ENCODE peak calls at places on chromosomes 7 and 10, in six cellular contexts. One of them, this sample, is unnamed. For H3K4me1, the result is how much of the 10 kb centered on the place peaks cover.

GRCh38 chr10:19629559-19629958 is 186.7 kb upstream of the PLXDC2 start:
- DNase-seq in uterus: peak
- DNase-seq in A549: no peak
- DNase-seq in lower lobe of right lung: peak
- DNase-seq in hepatocyte: peak
- DNase-seq in endothelial cell of umbilical vein: no peak
- DNase-seq in this sample: peak

GRCh38 chr10:80924063-80924952 is 386.6 kb downstream of the SH2D4B start:
- DNase-seq in uterus: no peak
- DNase-seq in A549: peak
- DNase-seq in lower lobe of right lung: no peak
- DNase-seq in hepatocyte: peak
- DNase-seq in endothelial cell of umbilical vein: peak
- DNase-seq in this sample: no peak

GRCh38 chr10:99329891-99330674 is 927 bp downstream of the CNNM1 start:
- DNase-seq in uterus: no peak
- DNase-seq in A549: no peak
- DNase-seq in lower lobe of right lung: peak
- DNase-seq in hepatocyte: peak
- DNase-seq in endothelial cell of umbilical vein: no peak
- DNase-seq in this sample: no peak

GRCh38 chr10:116733566-116733965 is 8.8 kb downstream of the HSPA12A start:
- DNase-seq in uterus: no peak
- DNase-seq in A549: no peak
- DNase-seq in lower lobe of right lung: no peak
- DNase-seq in hepatocyte: no peak
- DNase-seq in endothelial cell of umbilical vein: no peak
- DNase-seq in this sample: no peak

GRCh38 chr10:66925896-66926719 is at the start of gene LRRTM3:
- DNase-seq in uterus: peak
- DNase-seq in A549: peak
- DNase-seq in lower lobe of right lung: no peak
- DNase-seq in hepatocyte: peak
- DNase-seq in endothelial cell of umbilical vein: peak
- DNase-seq in this sample: peak

GRCh38 chr10:35950221-35950620 is 308.1 kb upstream of the FZD8 start:
- DNase-seq in uterus: no peak
- DNase-seq in A549: no peak
- DNase-seq in lower lobe of right lung: no peak
- DNase-seq in hepatocyte: no peak
- DNase-seq in endothelial cell of umbilical vein: no peak
- DNase-seq in this sample: no peak

GRCh38 chr10:73281097-73281496 is 28.7 kb upstream of the MRPS16 start:
- DNase-seq in uterus: no peak
- DNase-seq in A549: no peak
- DNase-seq in lower lobe of right lung: no peak
- DNase-seq in hepatocyte: no peak
- DNase-seq in endothelial cell of umbilical vein: no peak
- DNase-seq in this sample: no peak

GRCh38 chr7:16695621-16696237 is 49.7 kb downstream of the BZW2 start:
- DNase-seq in uterus: no peak
- DNase-seq in A549: peak
- DNase-seq in lower lobe of right lung: no peak
- DNase-seq in hepatocyte: peak
- DNase-seq in endothelial cell of umbilical vein: peak
- DNase-seq in this sample: no peak

GRCh38 chr7:97118306-97118917 is 914 bp downstream of the SDHAF3 start:
- DNase-seq in uterus: no peak
- DNase-seq in A549: no peak
- DNase-seq in lower lobe of right lung: no peak
- DNase-seq in hepatocyte: no peak
- DNase-seq in endothelial cell of umbilical vein: no peak
- DNase-seq in this sample: no peak

GRCh38 chr7:130493275-130493868 is 1.5 kb downstream of the MEST start:
- DNase-seq in uterus: no peak
- DNase-seq in A549: no peak
- DNase-seq in lower lobe of right lung: no peak
- DNase-seq in hepatocyte: no peak
- DNase-seq in endothelial cell of umbilical vein: peak
- DNase-seq in this sample: no peak

GRCh38 chr7:110977127-110977776 is 113.7 kb upstream of the LRRN3 start:
- DNase-seq in uterus: no peak
- DNase-seq in A549: no peak
- DNase-seq in lower lobe of right lung: no peak
- DNase-seq in hepatocyte: no peak
- DNase-seq in endothelial cell of umbilical vein: no peak
- DNase-seq in this sample: no peak

GRCh38 chr10:103197177-103197576 is 4.1 kb upstream of the NT5C2 start:
- DNase-seq in uterus: no peak
- DNase-seq in A549: peak
- DNase-seq in lower lobe of right lung: peak
- DNase-seq in hepatocyte: peak
- DNase-seq in endothelial cell of umbilical vein: peak
- DNase-seq in this sample: peak

GRCh38 chr7:17405786-17406185 is 107.3 kb downstream of the AHR start:
- DNase-seq in uterus: no peak
- DNase-seq in A549: peak
- DNase-seq in lower lobe of right lung: no peak
- DNase-seq in hepatocyte: peak
- DNase-seq in endothelial cell of umbilical vein: peak
- DNase-seq in this sample: no peak

GRCh38 chr7:74233655-74234280 is 20.4 kb downstream of the RFC2 start:
- DNase-seq in uterus: no peak
- DNase-seq in A549: no peak
- DNase-seq in lower lobe of right lung: no peak
- DNase-seq in hepatocyte: peak
- DNase-seq in endothelial cell of umbilical vein: peak
- DNase-seq in this sample: no peak

GRCh38 chr7:57220746-57221145 is 88.5 kb upstream of the ZNF479 start:
- DNase-seq in uterus: no peak
- DNase-seq in A549: no peak
- DNase-seq in lower lobe of right lung: peak
- DNase-seq in hepatocyte: no peak
- DNase-seq in endothelial cell of umbilical vein: no peak
- DNase-seq in this sample: no peak

GRCh38 chr7:137961200-137962177 is 40.4 kb downstream of the CREB3L2 start:
- DNase-seq in uterus: no peak
- DNase-seq in A549: no peak
- DNase-seq in lower lobe of right lung: no peak
- DNase-seq in hepatocyte: no peak
- DNase-seq in endothelial cell of umbilical vein: no peak
- DNase-seq in this sample: no peak

GRCh38 chr7:45384499-45384898 is 189.7 kb upstream of the ADCY1 start:
- DNase-seq in uterus: no peak
- DNase-seq in A549: peak
- DNase-seq in lower lobe of right lung: no peak
- DNase-seq in hepatocyte: no peak
- DNase-seq in endothelial cell of umbilical vein: no peak
- DNase-seq in this sample: no peak

GRCh38 chr7:90351987-90352386 is 5.5 kb downstream of the GTPBP10 start:
- DNase-seq in uterus: no peak
- DNase-seq in A549: no peak
- DNase-seq in lower lobe of right lung: no peak
- DNase-seq in hepatocyte: no peak
- DNase-seq in endothelial cell of umbilical vein: no peak
- DNase-seq in this sample: no peak

GRCh38 chr10:87872828-87873227 is 9.4 kb downstream of the PTEN start:
- DNase-seq in uterus: no peak
- DNase-seq in A549: no peak
- DNase-seq in lower lobe of right lung: no peak
- DNase-seq in hepatocyte: no peak
- DNase-seq in endothelial cell of umbilical vein: no peak
- DNase-seq in this sample: no peak
- H3K4me1 ChIP-seq in uterus: under half
- H3K4me1 ChIP-seq in A549: half or more
- H3K4me1 ChIP-seq in lower lobe of right lung: half or more
- H3K4me1 ChIP-seq in hepatocyte: under half
- H3K4me1 ChIP-seq in endothelial cell of umbilical vein: under half
- H3K4me1 ChIP-seq in this sample: half or more

GRCh38 chr7:116525913-116526857 is 1.3 kb downstream of the CAV1 start:
- DNase-seq in uterus: peak
- DNase-seq in A549: peak
- DNase-seq in lower lobe of right lung: peak
- DNase-seq in hepatocyte: peak
- DNase-seq in endothelial cell of umbilical vein: peak
- DNase-seq in this sample: peak
- H3K4me1 ChIP-seq in uterus: under half
- H3K4me1 ChIP-seq in A549: half or more
- H3K4me1 ChIP-seq in lower lobe of right lung: under half
- H3K4me1 ChIP-seq in hepatocyte: under half
- H3K4me1 ChIP-seq in endothelial cell of umbilical vein: half or more
- H3K4me1 ChIP-seq in this sample: half or more

GRCh38 chr7:2299131-2299829 is 15.0 kb downstream of the SNX8 start:
- DNase-seq in uterus: peak
- DNase-seq in A549: no peak
- DNase-seq in lower lobe of right lung: peak
- DNase-seq in hepatocyte: no peak
- DNase-seq in endothelial cell of umbilical vein: peak
- DNase-seq in this sample: no peak
- H3K4me1 ChIP-seq in uterus: under half
- H3K4me1 ChIP-seq in A549: under half
- H3K4me1 ChIP-seq in lower lobe of right lung: under half
- H3K4me1 ChIP-seq in hepatocyte: under half
- H3K4me1 ChIP-seq in endothelial cell of umbilical vein: under half
- H3K4me1 ChIP-seq in this sample: under half

GRCh38 chr7:21261627-21262564 is 166.0 kb upstream of the SP4 start:
- DNase-seq in uterus: no peak
- DNase-seq in A549: peak
- DNase-seq in lower lobe of right lung: no peak
- DNase-seq in hepatocyte: peak
- DNase-seq in endothelial cell of umbilical vein: peak
- DNase-seq in this sample: no peak

GRCh38 chr7:21251166-21251806 is 176.6 kb upstream of the SP4 start:
- DNase-seq in uterus: no peak
- DNase-seq in A549: no peak
- DNase-seq in lower lobe of right lung: no peak
- DNase-seq in hepatocyte: peak
- DNase-seq in endothelial cell of umbilical vein: no peak
- DNase-seq in this sample: no peak

GRCh38 chr7:21253740-21254687 is 173.9 kb upstream of the SP4 start:
- DNase-seq in uterus: no peak
- DNase-seq in A549: peak
- DNase-seq in lower lobe of right lung: no peak
- DNase-seq in hepatocyte: peak
- DNase-seq in endothelial cell of umbilical vein: peak
- DNase-seq in this sample: no peak

GRCh38 chr7:21260939-21261338 is 166.9 kb upstream of the SP4 start:
- DNase-seq in uterus: no peak
- DNase-seq in A549: no peak
- DNase-seq in lower lobe of right lung: no peak
- DNase-seq in hepatocyte: no peak
- DNase-seq in endothelial cell of umbilical vein: no peak
- DNase-seq in this sample: no peak

DNA sequence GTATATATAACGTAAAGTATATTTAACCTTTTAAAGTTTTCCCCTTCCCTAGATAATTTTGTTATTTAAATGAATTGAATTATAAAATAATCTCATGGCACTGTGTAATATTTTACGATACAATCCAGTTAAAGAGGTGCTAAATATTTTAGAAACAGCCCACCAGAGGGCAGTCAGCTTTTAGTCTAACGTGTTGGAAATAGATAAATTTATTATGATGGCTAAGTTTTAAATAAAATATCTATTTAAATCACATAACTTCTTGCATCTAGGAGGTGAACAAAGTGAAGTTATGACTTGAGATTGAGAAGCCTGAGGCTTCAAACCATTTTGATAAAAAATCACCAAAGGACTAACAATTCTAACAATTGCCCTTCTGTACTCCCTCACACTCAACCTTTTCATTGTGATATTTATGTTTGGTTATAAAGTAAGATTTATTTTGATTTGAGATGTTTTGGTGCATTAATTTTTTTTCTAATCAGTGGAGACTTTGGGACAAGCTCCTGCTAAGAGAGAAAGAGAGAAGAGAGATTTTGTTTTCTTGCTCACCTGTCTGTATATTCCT is 171.5 kb upstream of the SP4 start:
- DNase-seq in uterus: no peak
- DNase-seq in A549: peak
- DNase-seq in lower lobe of right lung: no peak
- DNase-seq in hepatocyte: peak
- DNase-seq in endothelial cell of umbilical vein: peak
- DNase-seq in this sample: no peak
- H3K4me1 ChIP-seq in uterus: under half
- H3K4me1 ChIP-seq in A549: under half
- H3K4me1 ChIP-seq in lower lobe of right lung: under half
- H3K4me1 ChIP-seq in hepatocyte: under half
- H3K4me1 ChIP-seq in endothelial cell of umbilical vein: under half
- H3K4me1 ChIP-seq in this sample: under half

GRCh38 chr10:124614003-124614659 is 130.0 kb downstream of the FAM53B start:
- DNase-seq in uterus: no peak
- DNase-seq in A549: no peak
- DNase-seq in lower lobe of right lung: no peak
- DNase-seq in hepatocyte: no peak
- DNase-seq in endothelial cell of umbilical vein: no peak
- DNase-seq in this sample: no peak

GRCh38 chr10:124609698-124610097 is 134.5 kb downstream of the FAM53B start:
- DNase-seq in uterus: no peak
- DNase-seq in A549: no peak
- DNase-seq in lower lobe of right lung: no peak
- DNase-seq in hepatocyte: no peak
- DNase-seq in endothelial cell of umbilical vein: no peak
- DNase-seq in this sample: no peak

GRCh38 chr10:124615259-124615658 is 128.9 kb downstream of the FAM53B start:
- DNase-seq in uterus: no peak
- DNase-seq in A549: no peak
- DNase-seq in lower lobe of right lung: no peak
- DNase-seq in hepatocyte: no peak
- DNase-seq in endothelial cell of umbilical vein: no peak
- DNase-seq in this sample: no peak

GRCh38 chr10:124612611-124613498 is 131.3 kb downstream of the FAM53B start:
- DNase-seq in uterus: peak
- DNase-seq in A549: no peak
- DNase-seq in lower lobe of right lung: no peak
- DNase-seq in hepatocyte: no peak
- DNase-seq in endothelial cell of umbilical vein: peak
- DNase-seq in this sample: no peak

GRCh38 chr10:124611738-124612137 is 132.4 kb downstream of the FAM53B start:
- DNase-seq in uterus: no peak
- DNase-seq in A549: no peak
- DNase-seq in lower lobe of right lung: peak
- DNase-seq in hepatocyte: no peak
- DNase-seq in endothelial cell of umbilical vein: no peak
- DNase-seq in this sample: no peak
- H3K4me1 ChIP-seq in uterus: under half
- H3K4me1 ChIP-seq in A549: under half
- H3K4me1 ChIP-seq in lower lobe of right lung: under half
- H3K4me1 ChIP-seq in hepatocyte: under half
- H3K4me1 ChIP-seq in endothelial cell of umbilical vein: under half
- H3K4me1 ChIP-seq in this sample: under half